ENCODE peak calls at places on chromosomes 3 and 15, in nine cellular contexts. One of them, this sample, is unnamed.

GRCh38 chr3:123559040-123559861 is 25.6 kb downstream of the HACD2 start:
- DNase-seq in tibial artery: no peak
- DNase-seq in heart left ventricle: no peak
- DNase-seq in upper lobe of right lung: no peak
- DNase-seq in CD8-positive, alpha-beta T cell: no peak
- DNase-seq in fibroblast of lung: peak; percentile 72
- DNase-seq in ovary: no peak
- DNase-seq in HepG2: peak; percentile 39
- DNase-seq in psoas muscle: no peak
- DNase-seq in this sample: peak; percentile 46

GRCh38 chr3:114615535-114616064 is 321.8 kb downstream of the TIGIT start:
- DNase-seq in HepG2: no peak
- DNase-seq in fibroblast of lung: no peak
- DNase-seq in upper lobe of right lung: no peak
- DNase-seq in tibial artery: no peak
- DNase-seq in ovary: no peak
- DNase-seq in psoas muscle: no peak
- DNase-seq in CD8-positive, alpha-beta T cell: no peak
- DNase-seq in heart left ventricle: no peak
- DNase-seq in this sample: no peak

GRCh38 chr3:118960876-118961275 is 73.8 kb downstream of the IGSF11 start:
- DNase-seq in ovary: no peak
- DNase-seq in heart left ventricle: no peak
- DNase-seq in psoas muscle: no peak
- DNase-seq in upper lobe of right lung: no peak
- DNase-seq in fibroblast of lung: no peak
- DNase-seq in CD8-positive, alpha-beta T cell: no peak
- DNase-seq in HepG2: no peak
- DNase-seq in tibial artery: no peak
- DNase-seq in this sample: no peak

GRCh38 chr15:78620021-78620838 is 566 bp downstream of the CHRNA3 start:
- DNase-seq in heart left ventricle: no peak
- DNase-seq in CD8-positive, alpha-beta T cell: no peak
- DNase-seq in psoas muscle: no peak
- DNase-seq in fibroblast of lung: no peak
- DNase-seq in ovary: peak; percentile 8
- DNase-seq in HepG2: no peak
- DNase-seq in upper lobe of right lung: peak; percentile 58
- DNase-seq in tibial artery: no peak
- DNase-seq in this sample: no peak

GRCh38 chr15:57573151-57573550 is 18.6 kb upstream of the MYZAP start:
- DNase-seq in heart left ventricle: no peak
- DNase-seq in HepG2: no peak
- DNase-seq in upper lobe of right lung: no peak
- DNase-seq in fibroblast of lung: no peak
- DNase-seq in tibial artery: no peak
- DNase-seq in CD8-positive, alpha-beta T cell: no peak
- DNase-seq in psoas muscle: no peak
- DNase-seq in ovary: no peak
- DNase-seq in this sample: no peak

GRCh38 chr3:101690972-101691371 is 4.5 kb upstream of the RPL24 start:
- DNase-seq in CD8-positive, alpha-beta T cell: no peak
- DNase-seq in psoas muscle: no peak
- DNase-seq in tibial artery: no peak
- DNase-seq in heart left ventricle: no peak
- DNase-seq in ovary: no peak
- DNase-seq in fibroblast of lung: no peak
- DNase-seq in HepG2: no peak
- DNase-seq in upper lobe of right lung: no peak
- DNase-seq in this sample: no peak

GRCh38 chr15:94266789-94267188 is 35.4 kb downstream of the MCTP2 start:
- DNase-seq in psoas muscle: no peak
- DNase-seq in ovary: no peak
- DNase-seq in fibroblast of lung: no peak
- DNase-seq in upper lobe of right lung: no peak
- DNase-seq in tibial artery: no peak
- DNase-seq in HepG2: no peak
- DNase-seq in heart left ventricle: no peak
- DNase-seq in CD8-positive, alpha-beta T cell: no peak
- DNase-seq in this sample: no peak

GRCh38 chr3:178623666-178624255 is 87.5 kb downstream of the KCNMB2 start:
- DNase-seq in CD8-positive, alpha-beta T cell: no peak
- DNase-seq in HepG2: no peak
- DNase-seq in psoas muscle: no peak
- DNase-seq in ovary: peak; percentile 34
- DNase-seq in heart left ventricle: no peak
- DNase-seq in upper lobe of right lung: no peak
- DNase-seq in tibial artery: no peak
- DNase-seq in fibroblast of lung: peak; percentile 18
- DNase-seq in this sample: no peak

GRCh38 chr3:77084511-77084910 is 44.6 kb downstream of the ROBO2 start:
- DNase-seq in tibial artery: no peak
- DNase-seq in heart left ventricle: no peak
- DNase-seq in upper lobe of right lung: no peak
- DNase-seq in psoas muscle: no peak
- DNase-seq in ovary: no peak
- DNase-seq in fibroblast of lung: no peak
- DNase-seq in CD8-positive, alpha-beta T cell: no peak
- DNase-seq in HepG2: no peak
- DNase-seq in this sample: no peak

GRCh38 chr15:66997212-66997611 is 68.2 kb upstream of the SMAD3 start:
- DNase-seq in heart left ventricle: no peak
- DNase-seq in HepG2: no peak
- DNase-seq in ovary: no peak
- DNase-seq in CD8-positive, alpha-beta T cell: no peak
- DNase-seq in psoas muscle: no peak
- DNase-seq in tibial artery: no peak
- DNase-seq in upper lobe of right lung: no peak
- DNase-seq in fibroblast of lung: peak; percentile 62
- DNase-seq in this sample: no peak

GRCh38 chr3:55828712-55829111 is 341.6 kb upstream of the WNT5A start:
- DNase-seq in psoas muscle: no peak
- DNase-seq in fibroblast of lung: peak; percentile 43
- DNase-seq in CD8-positive, alpha-beta T cell: no peak
- DNase-seq in HepG2: no peak
- DNase-seq in ovary: no peak
- DNase-seq in tibial artery: no peak
- DNase-seq in heart left ventricle: no peak
- DNase-seq in upper lobe of right lung: no peak
- DNase-seq in this sample: no peak

GRCh38 chr3:71718069-71718468 is 7.1 kb downstream of the EIF4E3 start:
- DNase-seq in upper lobe of right lung: no peak
- DNase-seq in psoas muscle: no peak
- DNase-seq in heart left ventricle: no peak
- DNase-seq in tibial artery: no peak
- DNase-seq in fibroblast of lung: no peak
- DNase-seq in HepG2: no peak
- DNase-seq in CD8-positive, alpha-beta T cell: peak; percentile 35
- DNase-seq in ovary: no peak
- DNase-seq in this sample: no peak

GRCh38 chr15:41703120-41703519 is 42.9 kb downstream of the MGA start:
- DNase-seq in tibial artery: no peak
- DNase-seq in CD8-positive, alpha-beta T cell: no peak
- DNase-seq in heart left ventricle: no peak
- DNase-seq in upper lobe of right lung: no peak
- DNase-seq in fibroblast of lung: no peak
- DNase-seq in ovary: no peak
- DNase-seq in psoas muscle: no peak
- DNase-seq in HepG2: no peak
- DNase-seq in this sample: no peak
- H3K36me3 ChIP-seq in tibial artery: peaks cover 4% of the 10 kb centered on the region
- H3K36me3 ChIP-seq in CD8-positive, alpha-beta T cell: peaks cover 9% of the 10 kb centered on the region
- H3K36me3 ChIP-seq in heart left ventricle: peaks cover 41% of the 10 kb centered on the region
- H3K36me3 ChIP-seq in upper lobe of right lung: peaks cover 46% of the 10 kb centered on the region
- H3K36me3 ChIP-seq in fibroblast of lung: no peaks in the 10 kb centered on the region
- H3K36me3 ChIP-seq in ovary: no peaks in the 10 kb centered on the region
- H3K36me3 ChIP-seq in psoas muscle: no peaks in the 10 kb centered on the region
- H3K36me3 ChIP-seq in HepG2: peaks cover 49% of the 10 kb centered on the region
- H3K36me3 ChIP-seq in this sample: no peaks in the 10 kb centered on the region

DNA sequence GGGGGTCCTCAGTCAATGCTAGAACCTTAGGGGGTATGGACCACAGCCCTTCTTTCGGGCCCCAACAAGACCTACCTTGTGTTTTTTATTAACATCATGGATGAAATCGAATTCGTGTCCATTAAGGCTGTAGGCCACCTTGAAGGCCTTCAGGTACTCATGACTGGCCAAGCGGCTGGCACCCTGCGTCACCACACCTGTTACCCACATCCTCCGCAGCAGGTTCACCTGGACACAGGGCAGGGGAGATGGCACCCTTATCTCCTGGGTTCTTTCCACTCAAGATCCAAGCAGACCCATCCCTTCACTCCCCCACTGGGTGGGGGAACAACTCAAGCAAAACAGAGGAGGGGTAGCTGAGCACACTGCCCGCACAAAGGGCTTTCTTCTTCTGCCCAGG is 6.6 kb downstream of the MFGE8 start:
- DNase-seq in psoas muscle: no peak
- DNase-seq in heart left ventricle: no peak
- DNase-seq in upper lobe of right lung: peak; percentile 20
- DNase-seq in tibial artery: no peak
- DNase-seq in HepG2: no peak
- DNase-seq in CD8-positive, alpha-beta T cell: no peak
- DNase-seq in ovary: no peak
- DNase-seq in fibroblast of lung: no peak
- DNase-seq in this sample: no peak
- H3K36me3 ChIP-seq in psoas muscle: peaks cover 9% of the 10 kb centered on the region
- H3K36me3 ChIP-seq in heart left ventricle: peaks cover 36% of the 10 kb centered on the region
- H3K36me3 ChIP-seq in upper lobe of right lung: peaks cover 39% of the 10 kb centered on the region
- H3K36me3 ChIP-seq in tibial artery: peaks cover 74% of the 10 kb centered on the region
- H3K36me3 ChIP-seq in HepG2: no peaks in the 10 kb centered on the region
- H3K36me3 ChIP-seq in CD8-positive, alpha-beta T cell: no peaks in the 10 kb centered on the region
- H3K36me3 ChIP-seq in ovary: no peaks in the 10 kb centered on the region
- H3K36me3 ChIP-seq in fibroblast of lung: peaks cover 13% of the 10 kb centered on the region
- H3K36me3 ChIP-seq in this sample: peaks cover 3% of the 10 kb centered on the region

GRCh38 chr3:63993653-63994079 is 29.6 kb downstream of the PSMD6 start:
- DNase-seq in tibial artery: peak; percentile 74
- DNase-seq in heart left ventricle: peak; percentile 68
- DNase-seq in HepG2: peak; percentile 50
- DNase-seq in fibroblast of lung: peak; percentile 84
- DNase-seq in ovary: peak; percentile 54
- DNase-seq in upper lobe of right lung: peak; percentile 73
- DNase-seq in psoas muscle: peak; percentile 79
- DNase-seq in CD8-positive, alpha-beta T cell: peak; percentile 34
- DNase-seq in this sample: peak; percentile 64
- H3K36me3 ChIP-seq in tibial artery: peaks cover 50% of the 10 kb centered on the region
- H3K36me3 ChIP-seq in heart left ventricle: peaks cover 99% of the 10 kb centered on the region
- H3K36me3 ChIP-seq in HepG2: peaks cover 70% of the 10 kb centered on the region
- H3K36me3 ChIP-seq in fibroblast of lung: peaks cover 9% of the 10 kb centered on the region
- H3K36me3 ChIP-seq in ovary: no peaks in the 10 kb centered on the region
- H3K36me3 ChIP-seq in upper lobe of right lung: peaks cover 83% of the 10 kb centered on the region
- H3K36me3 ChIP-seq in psoas muscle: peaks cover 7% of the 10 kb centered on the region
- H3K36me3 ChIP-seq in CD8-positive, alpha-beta T cell: peaks cover 91% of the 10 kb centered on the region
- H3K36me3 ChIP-seq in this sample: peaks cover 90% of the 10 kb centered on the region

DNA sequence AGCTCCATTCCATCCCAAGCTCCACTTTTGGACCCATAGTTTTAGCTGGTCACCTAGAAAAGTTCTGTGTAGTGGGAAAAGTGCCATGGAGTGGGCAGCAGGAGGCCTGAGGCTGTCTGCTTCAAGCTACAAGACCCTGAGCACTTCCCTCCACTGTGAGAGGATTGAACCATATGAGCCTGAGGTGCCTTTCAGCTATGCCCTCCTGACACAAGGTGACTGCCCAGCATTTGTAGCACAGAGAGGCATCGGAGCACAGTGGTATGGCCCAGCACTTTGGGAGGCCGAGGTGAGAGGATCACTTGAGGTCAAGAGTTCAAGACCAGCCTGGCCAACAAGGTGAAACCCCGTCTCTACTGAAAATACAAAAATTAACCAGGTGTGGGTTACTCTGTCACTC is 3.9 kb upstream of the KBTBD13 start:
- DNase-seq in heart left ventricle: peak; percentile 4
- DNase-seq in psoas muscle: no peak
- DNase-seq in fibroblast of lung: no peak
- DNase-seq in HepG2: no peak
- DNase-seq in ovary: no peak
- DNase-seq in tibial artery: no peak
- DNase-seq in CD8-positive, alpha-beta T cell: no peak
- DNase-seq in upper lobe of right lung: no peak
- DNase-seq in this sample: no peak
- H3K36me3 ChIP-seq in heart left ventricle: no peaks in the 10 kb centered on the region
- H3K36me3 ChIP-seq in psoas muscle: no peaks in the 10 kb centered on the region
- H3K36me3 ChIP-seq in fibroblast of lung: no peaks in the 10 kb centered on the region
- H3K36me3 ChIP-seq in HepG2: no peaks in the 10 kb centered on the region
- H3K36me3 ChIP-seq in ovary: no peaks in the 10 kb centered on the region
- H3K36me3 ChIP-seq in tibial artery: no peaks in the 10 kb centered on the region
- H3K36me3 ChIP-seq in CD8-positive, alpha-beta T cell: no peaks in the 10 kb centered on the region
- H3K36me3 ChIP-seq in upper lobe of right lung: no peaks in the 10 kb centered on the region
- H3K36me3 ChIP-seq in this sample: no peaks in the 10 kb centered on the region

GRCh38 chr3:150490212-150490611 is 56.1 kb downstream of the SERP1 start:
- DNase-seq in psoas muscle: no peak
- DNase-seq in HepG2: no peak
- DNase-seq in upper lobe of right lung: no peak
- DNase-seq in tibial artery: no peak
- DNase-seq in heart left ventricle: no peak
- DNase-seq in CD8-positive, alpha-beta T cell: no peak
- DNase-seq in fibroblast of lung: no peak
- DNase-seq in ovary: no peak
- DNase-seq in this sample: no peak
- H3K36me3 ChIP-seq in psoas muscle: no peaks in the 10 kb centered on the region
- H3K36me3 ChIP-seq in HepG2: no peaks in the 10 kb centered on the region
- H3K36me3 ChIP-seq in upper lobe of right lung: no peaks in the 10 kb centered on the region
- H3K36me3 ChIP-seq in tibial artery: no peaks in the 10 kb centered on the region
- H3K36me3 ChIP-seq in heart left ventricle: no peaks in the 10 kb centered on the region
- H3K36me3 ChIP-seq in CD8-positive, alpha-beta T cell: no peaks in the 10 kb centered on the region
- H3K36me3 ChIP-seq in fibroblast of lung: no peaks in the 10 kb centered on the region
- H3K36me3 ChIP-seq in ovary: no peaks in the 10 kb centered on the region
- H3K36me3 ChIP-seq in this sample: no peaks in the 10 kb centered on the region